ENCODE peak calls at places on chromosome 4, in five cellular contexts. H is spleen, I is lung, T is neural progenitor cell, U is Peyer's patch. P is an unnamed sample.

GRCh38 chr4:107863850-107864371 is 39.2 kb downstream of the SGMS2 start:
- DNase-seq in H (no peak), I (no peak), T (no peak), U (peak), P (peak)

GRCh38 chr4:110644008-110644407 is 21.1 kb upstream of the PITX2 start:
- DNase-seq in H (no peak), I (no peak), T (no peak), U (no peak), P (no peak)

GRCh38 chr4:164579270-164579942 is 174.5 kb upstream of the SMIM31 start:
- DNase-seq in H (peak), I (no peak), T (no peak), U (no peak), P (no peak)

GRCh38 chr4:185016101-185016940 is 2.0 kb upstream of the HELT start:
- DNase-seq in H (no peak), I (no peak), T (peak), U (no peak), P (no peak)

GRCh38 chr4:95428216-95429085 is 120.3 kb downstream of the UNC5C start:
- DNase-seq in H (no peak), I (no peak), T (peak), U (no peak), P (peak)

GRCh38 chr4:88730811-88731210 is 33.2 kb upstream of the NAP1L5 start:
- DNase-seq in H (no peak), I (no peak), T (no peak), U (no peak), P (no peak)

GRCh38 chr4:64539234-64539849 is 130.1 kb upstream of the TECRL start:
- DNase-seq in H (no peak), I (peak), T (peak), U (no peak), P (peak)

GRCh38 chr4:77194989-77195388 is 38.0 kb downstream of the CCNG2 start:
- DNase-seq in H (no peak), I (no peak), T (no peak), U (no peak), P (no peak)

GRCh38 chr4:73897380-73898136 is 28.4 kb downstream of the CXCL1 start:
- DNase-seq in H (no peak), I (no peak), T (no peak), U (no peak), P (peak)

GRCh38 chr4:17623451-17624001 is 9.1 kb downstream of the MED28 start:
- DNase-seq in H (no peak), I (no peak), T (no peak), U (no peak), P (no peak)

GRCh38 chr4:94507708-94508107 is 56.0 kb downstream of the PDLIM5 start:
- DNase-seq in H (no peak), I (no peak), T (no peak), U (no peak), P (peak)

GRCh38 chr4:148007303-148007702 is 275.4 kb downstream of the ARHGAP10 start:
- DNase-seq in H (no peak), I (no peak), T (no peak), U (no peak), P (peak)

GRCh38 chr4:22410645-22411247 is 105.1 kb downstream of the ADGRA3 start:
- DNase-seq in H (no peak), I (no peak), T (peak), U (no peak), P (peak)

GRCh38 chr4:186557486-186557885 is 2.1 kb upstream of the MTNR1A start:
- DNase-seq in H (no peak), I (no peak), T (no peak), U (no peak), P (peak)

GRCh38 chr4:147447820-147448219 is 33.1 kb upstream of the EDNRA start:
- DNase-seq in H (no peak), I (no peak), T (no peak), U (no peak), P (no peak)

GRCh38 chr4:158444621-158445020 is 77.1 kb upstream of the RXFP1 start:
- DNase-seq in H (no peak), I (no peak), T (no peak), U (no peak), P (no peak)

GRCh38 chr4:26510334-26510705 is 20.0 kb upstream of the CCKAR start:
- DNase-seq in H (no peak), I (no peak), T (no peak), U (no peak), P (no peak)

GRCh38 chr4:111323916-111324315 is 701.0 kb upstream of the PITX2 start:
- DNase-seq in H (no peak), I (no peak), T (no peak), U (no peak), P (peak)

GRCh38 chr4:13657016-13657415 is 29.5 kb upstream of the BOD1L1 start:
- DNase-seq in H (no peak), I (no peak), T (no peak), U (no peak), P (no peak)

GRCh38 chr4:13659341-13660070 is 32.0 kb upstream of the BOD1L1 start:
- DNase-seq in H (no peak), I (no peak), T (no peak), U (no peak), P (no peak)

GRCh38 chr4:13656569-13656988 is 29.1 kb upstream of the BOD1L1 start:
- DNase-seq in H (peak), I (peak), T (peak), U (peak), P (peak)

GRCh38 chr4:13653356-13653755 is 25.8 kb upstream of the BOD1L1 start:
- DNase-seq in H (no peak), I (no peak), T (no peak), U (no peak), P (no peak)

GRCh38 chr4:13654158-13654797 is 26.8 kb upstream of the BOD1L1 start:
- DNase-seq in H (peak), I (peak), T (peak), U (peak), P (peak)
- H3K4me3 ChIP-seq in H (peak), I (peak), T (peak), U (peak), P (peak)

DNA sequence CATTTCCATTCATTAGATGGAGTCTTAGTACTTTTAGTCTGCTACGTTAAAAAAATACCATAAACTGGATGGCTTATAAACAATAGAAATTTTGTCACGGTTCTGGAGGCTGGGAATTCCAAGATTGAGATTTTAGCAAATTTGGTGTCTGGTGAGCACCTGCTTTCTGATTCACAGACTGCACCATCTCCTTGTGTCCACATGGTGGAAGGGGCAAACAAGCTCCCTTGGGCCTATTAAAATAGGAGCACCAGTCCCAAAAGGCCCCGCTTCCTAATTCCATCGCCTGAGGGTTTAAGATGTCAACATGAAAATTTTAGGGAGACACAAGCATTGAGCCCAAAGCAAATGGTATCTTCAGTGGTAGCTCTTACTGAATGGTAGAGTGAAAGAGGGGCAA is 120.5 kb upstream of the MAP9 start:
- DNase-seq in H (no peak), I (no peak), T (no peak), U (no peak), P (no peak)
- TF ChIP-seq CTCF in H (no peak), I (no peak), T (peak), U (no peak), P (peak)

DNA sequence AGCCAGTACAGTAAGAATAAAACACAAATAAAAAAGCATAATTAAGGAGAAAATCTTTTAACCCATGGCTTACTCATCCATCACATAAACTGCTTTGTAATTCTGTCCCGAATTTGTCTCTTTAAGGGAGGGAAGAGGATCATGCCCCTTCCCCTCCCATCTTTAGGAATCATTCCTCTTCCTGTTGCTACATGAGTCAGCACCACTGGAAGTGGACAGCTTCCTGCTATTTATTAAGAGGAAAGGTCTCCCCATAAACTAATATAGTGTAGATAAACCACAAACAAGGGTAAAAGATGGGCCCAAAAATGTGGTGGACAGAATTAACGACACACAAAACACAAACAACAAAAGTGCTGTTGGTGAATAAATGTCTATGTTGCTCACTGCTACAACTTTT is 75.8 kb downstream of the PPP3CA start:
- DNase-seq in H (no peak), I (no peak), T (no peak), U (no peak), P (peak)
- H3K4me3 ChIP-seq in H (no peak), I (no peak), T (no peak), U (no peak), P (no peak)

GRCh38 chr4:5813882-5814255 is 79.0 kb downstream of the CRMP1 start:
- DNase-seq in H (no peak), I (no peak), T (no peak), U (peak), P (no peak)
- TF ChIP-seq CTCF in H (no peak), I (no peak), T (no peak), U (no peak), P (no peak)

GRCh38 chr4:72552447-72552846 is 16.6 kb downstream of the ADAMTS3 start:
- DNase-seq in H (no peak), I (no peak), T (no peak), U (no peak), P (no peak)
- H3K4me3 ChIP-seq in H (no peak), I (no peak), T (no peak), U (no peak), P (no peak)